ENCODE peak calls at places on chromosomes 5 and 9, in six cellular contexts. One of them, this sample, is unnamed.

GRCh38 chr9:93668261-93668871 is 92.0 kb downstream of the PHF2 start:
- DNase-seq in GM23248: no peak
- DNase-seq in stimulated activated CD8-positive, alpha-beta memory T cell treated with anti-CD3 and anti-CD28 coated beads, Interleukin-15, amount 100 ng/mL, for 1 hour: no peak
- DNase-seq in non-pigmented ciliary epithelial cell: no peak
- DNase-seq in iris pigment epithelial cell: no peak
- DNase-seq in putamen: no peak
- DNase-seq in this sample: no peak

GRCh38 chr5:91016954-91017690 is 366.0 kb downstream of the ARRDC3 start:
- DNase-seq in GM23248: peak
- DNase-seq in stimulated activated CD8-positive, alpha-beta memory T cell treated with anti-CD3 and anti-CD28 coated beads, Interleukin-15, amount 100 ng/mL, for 1 hour: no peak
- DNase-seq in non-pigmented ciliary epithelial cell: no peak
- DNase-seq in iris pigment epithelial cell: peak
- DNase-seq in putamen: no peak
- DNase-seq in this sample: no peak

GRCh38 chr9:77606526-77606925 is 41.6 kb downstream of the GNA14 start:
- DNase-seq in GM23248: no peak
- DNase-seq in stimulated activated CD8-positive, alpha-beta memory T cell treated with anti-CD3 and anti-CD28 coated beads, Interleukin-15, amount 100 ng/mL, for 1 hour: no peak
- DNase-seq in non-pigmented ciliary epithelial cell: no peak
- DNase-seq in iris pigment epithelial cell: no peak
- DNase-seq in putamen: no peak
- DNase-seq in this sample: no peak

GRCh38 chr9:126984969-126985368 is 70.4 kb downstream of the RALGPS1 start:
- DNase-seq in GM23248: peak
- DNase-seq in stimulated activated CD8-positive, alpha-beta memory T cell treated with anti-CD3 and anti-CD28 coated beads, Interleukin-15, amount 100 ng/mL, for 1 hour: no peak
- DNase-seq in non-pigmented ciliary epithelial cell: no peak
- DNase-seq in iris pigment epithelial cell: no peak
- DNase-seq in putamen: no peak
- DNase-seq in this sample: no peak

GRCh38 chr9:4301971-4302427 is 2.1 kb upstream of the GLIS3 start:
- DNase-seq in GM23248: peak
- DNase-seq in stimulated activated CD8-positive, alpha-beta memory T cell treated with anti-CD3 and anti-CD28 coated beads, Interleukin-15, amount 100 ng/mL, for 1 hour: no peak
- DNase-seq in non-pigmented ciliary epithelial cell: no peak
- DNase-seq in iris pigment epithelial cell: peak
- DNase-seq in putamen: no peak
- DNase-seq in this sample: peak

GRCh38 chr5:151557466-151557865 is 33.7 kb downstream of the FAT2 start:
- DNase-seq in GM23248: no peak
- DNase-seq in stimulated activated CD8-positive, alpha-beta memory T cell treated with anti-CD3 and anti-CD28 coated beads, Interleukin-15, amount 100 ng/mL, for 1 hour: no peak
- DNase-seq in non-pigmented ciliary epithelial cell: no peak
- DNase-seq in iris pigment epithelial cell: no peak
- DNase-seq in putamen: no peak
- DNase-seq in this sample: no peak

GRCh38 chr9:136587944-136588662 is 42.3 kb upstream of the NOTCH1 start:
- DNase-seq in GM23248: no peak
- DNase-seq in stimulated activated CD8-positive, alpha-beta memory T cell treated with anti-CD3 and anti-CD28 coated beads, Interleukin-15, amount 100 ng/mL, for 1 hour: no peak
- DNase-seq in non-pigmented ciliary epithelial cell: no peak
- DNase-seq in iris pigment epithelial cell: no peak
- DNase-seq in putamen: no peak
- DNase-seq in this sample: no peak

GRCh38 chr5:158966691-158967090 is 133.0 kb downstream of the EBF1 start:
- DNase-seq in GM23248: no peak
- DNase-seq in stimulated activated CD8-positive, alpha-beta memory T cell treated with anti-CD3 and anti-CD28 coated beads, Interleukin-15, amount 100 ng/mL, for 1 hour: no peak
- DNase-seq in non-pigmented ciliary epithelial cell: no peak
- DNase-seq in iris pigment epithelial cell: no peak
- DNase-seq in putamen: no peak
- DNase-seq in this sample: no peak

GRCh38 chr9:113544001-113544340 is 80.4 kb downstream of the RGS3 start:
- DNase-seq in GM23248: no peak
- DNase-seq in stimulated activated CD8-positive, alpha-beta memory T cell treated with anti-CD3 and anti-CD28 coated beads, Interleukin-15, amount 100 ng/mL, for 1 hour: no peak
- DNase-seq in non-pigmented ciliary epithelial cell: no peak
- DNase-seq in iris pigment epithelial cell: no peak
- DNase-seq in putamen: peak
- DNase-seq in this sample: no peak

GRCh38 chr9:97528529-97529230 is 27.2 kb downstream of the TMOD1 start:
- DNase-seq in GM23248: no peak
- DNase-seq in stimulated activated CD8-positive, alpha-beta memory T cell treated with anti-CD3 and anti-CD28 coated beads, Interleukin-15, amount 100 ng/mL, for 1 hour: no peak
- DNase-seq in non-pigmented ciliary epithelial cell: no peak
- DNase-seq in iris pigment epithelial cell: no peak
- DNase-seq in putamen: no peak
- DNase-seq in this sample: no peak

GRCh38 chr5:5494489-5495402 is 72.3 kb downstream of the ICE1 start:
- DNase-seq in GM23248: peak
- DNase-seq in stimulated activated CD8-positive, alpha-beta memory T cell treated with anti-CD3 and anti-CD28 coated beads, Interleukin-15, amount 100 ng/mL, for 1 hour: peak
- DNase-seq in non-pigmented ciliary epithelial cell: no peak
- DNase-seq in iris pigment epithelial cell: peak
- DNase-seq in putamen: peak
- DNase-seq in this sample: no peak

GRCh38 chr5:96203761-96204160 is 229.3 kb downstream of the PCSK1 start:
- DNase-seq in GM23248: peak
- DNase-seq in stimulated activated CD8-positive, alpha-beta memory T cell treated with anti-CD3 and anti-CD28 coated beads, Interleukin-15, amount 100 ng/mL, for 1 hour: no peak
- DNase-seq in non-pigmented ciliary epithelial cell: no peak
- DNase-seq in iris pigment epithelial cell: no peak
- DNase-seq in putamen: no peak
- DNase-seq in this sample: no peak

GRCh38 chr9:16207161-16207560 is 654.3 kb downstream of the CCDC171 start:
- DNase-seq in GM23248: peak
- DNase-seq in stimulated activated CD8-positive, alpha-beta memory T cell treated with anti-CD3 and anti-CD28 coated beads, Interleukin-15, amount 100 ng/mL, for 1 hour: no peak
- DNase-seq in non-pigmented ciliary epithelial cell: no peak
- DNase-seq in iris pigment epithelial cell: peak
- DNase-seq in putamen: no peak
- DNase-seq in this sample: no peak

GRCh38 chr5:172760933-172761332 is 10.1 kb downstream of the DUSP1 start:
- DNase-seq in GM23248: no peak
- DNase-seq in stimulated activated CD8-positive, alpha-beta memory T cell treated with anti-CD3 and anti-CD28 coated beads, Interleukin-15, amount 100 ng/mL, for 1 hour: no peak
- DNase-seq in non-pigmented ciliary epithelial cell: no peak
- DNase-seq in iris pigment epithelial cell: no peak
- DNase-seq in putamen: no peak
- DNase-seq in this sample: no peak

GRCh38 chr9:138022756-138023393 is 145.3 kb downstream of the CACNA1B start:
- DNase-seq in GM23248: no peak
- DNase-seq in stimulated activated CD8-positive, alpha-beta memory T cell treated with anti-CD3 and anti-CD28 coated beads, Interleukin-15, amount 100 ng/mL, for 1 hour: no peak
- DNase-seq in non-pigmented ciliary epithelial cell: no peak
- DNase-seq in iris pigment epithelial cell: no peak
- DNase-seq in putamen: no peak
- DNase-seq in this sample: no peak

GRCh38 chr5:174195517-174195916 is 150.0 kb downstream of the NSG2 start:
- DNase-seq in GM23248: no peak
- DNase-seq in stimulated activated CD8-positive, alpha-beta memory T cell treated with anti-CD3 and anti-CD28 coated beads, Interleukin-15, amount 100 ng/mL, for 1 hour: no peak
- DNase-seq in non-pigmented ciliary epithelial cell: no peak
- DNase-seq in iris pigment epithelial cell: no peak
- DNase-seq in putamen: no peak
- DNase-seq in this sample: no peak

GRCh38 chr5:80704221-80704620 is 49.4 kb upstream of the DHFR start:
- DNase-seq in GM23248: no peak
- DNase-seq in stimulated activated CD8-positive, alpha-beta memory T cell treated with anti-CD3 and anti-CD28 coated beads, Interleukin-15, amount 100 ng/mL, for 1 hour: no peak
- DNase-seq in non-pigmented ciliary epithelial cell: no peak
- DNase-seq in iris pigment epithelial cell: no peak
- DNase-seq in putamen: no peak
- DNase-seq in this sample: no peak

GRCh38 chr9:13088734-13089427 is 190.6 kb downstream of the MPDZ start:
- DNase-seq in GM23248: peak
- DNase-seq in stimulated activated CD8-positive, alpha-beta memory T cell treated with anti-CD3 and anti-CD28 coated beads, Interleukin-15, amount 100 ng/mL, for 1 hour: no peak
- DNase-seq in non-pigmented ciliary epithelial cell: peak
- DNase-seq in iris pigment epithelial cell: peak
- DNase-seq in putamen: peak
- DNase-seq in this sample: no peak

GRCh38 chr5:156119692-156120091 is 207.3 kb upstream of the SGCD start:
- DNase-seq in GM23248: no peak
- DNase-seq in stimulated activated CD8-positive, alpha-beta memory T cell treated with anti-CD3 and anti-CD28 coated beads, Interleukin-15, amount 100 ng/mL, for 1 hour: no peak
- DNase-seq in non-pigmented ciliary epithelial cell: no peak
- DNase-seq in iris pigment epithelial cell: no peak
- DNase-seq in putamen: peak
- DNase-seq in this sample: no peak

GRCh38 chr5:139118804-139119203 is 79.4 kb downstream of the SIL1 start:
- DNase-seq in GM23248: no peak
- DNase-seq in stimulated activated CD8-positive, alpha-beta memory T cell treated with anti-CD3 and anti-CD28 coated beads, Interleukin-15, amount 100 ng/mL, for 1 hour: no peak
- DNase-seq in non-pigmented ciliary epithelial cell: no peak
- DNase-seq in iris pigment epithelial cell: no peak
- DNase-seq in putamen: no peak
- DNase-seq in this sample: no peak

GRCh38 chr9:125271081-125271480 is 9.5 kb downstream of the GAPVD1 start:
- DNase-seq in GM23248: no peak
- DNase-seq in stimulated activated CD8-positive, alpha-beta memory T cell treated with anti-CD3 and anti-CD28 coated beads, Interleukin-15, amount 100 ng/mL, for 1 hour: no peak
- DNase-seq in non-pigmented ciliary epithelial cell: no peak
- DNase-seq in iris pigment epithelial cell: no peak
- DNase-seq in putamen: no peak
- DNase-seq in this sample: no peak

GRCh38 chr9:133797406-133798150 is 59.4 kb upstream of the SARDH start:
- DNase-seq in GM23248: no peak
- DNase-seq in stimulated activated CD8-positive, alpha-beta memory T cell treated with anti-CD3 and anti-CD28 coated beads, Interleukin-15, amount 100 ng/mL, for 1 hour: no peak
- DNase-seq in non-pigmented ciliary epithelial cell: no peak
- DNase-seq in iris pigment epithelial cell: no peak
- DNase-seq in putamen: no peak
- DNase-seq in this sample: no peak

GRCh38 chr5:76104027-76104426 is 20.8 kb downstream of the SV2C start:
- DNase-seq in GM23248: peak
- DNase-seq in stimulated activated CD8-positive, alpha-beta memory T cell treated with anti-CD3 and anti-CD28 coated beads, Interleukin-15, amount 100 ng/mL, for 1 hour: no peak
- DNase-seq in non-pigmented ciliary epithelial cell: no peak
- DNase-seq in iris pigment epithelial cell: peak
- DNase-seq in putamen: no peak
- DNase-seq in this sample: no peak

GRCh38 chr5:173770637-173771036 is 117.5 kb upstream of the CPEB4 start:
- DNase-seq in GM23248: no peak
- DNase-seq in stimulated activated CD8-positive, alpha-beta memory T cell treated with anti-CD3 and anti-CD28 coated beads, Interleukin-15, amount 100 ng/mL, for 1 hour: no peak
- DNase-seq in non-pigmented ciliary epithelial cell: no peak
- DNase-seq in iris pigment epithelial cell: no peak
- DNase-seq in putamen: no peak
- DNase-seq in this sample: no peak

GRCh38 chr9:15253197-15253596 is 53.8 kb downstream of the TTC39B start:
- DNase-seq in GM23248: no peak
- DNase-seq in stimulated activated CD8-positive, alpha-beta memory T cell treated with anti-CD3 and anti-CD28 coated beads, Interleukin-15, amount 100 ng/mL, for 1 hour: no peak
- DNase-seq in non-pigmented ciliary epithelial cell: no peak
- DNase-seq in iris pigment epithelial cell: peak
- DNase-seq in putamen: no peak
- DNase-seq in this sample: no peak

This sample was measured in AG04449.